ENCODE peak calls at places on chromosomes 5 and 9, in four cellular contexts. T is cardiac septum, F is uterus, S is putamen. H is an unnamed sample.
A peak's percentile ranks its signal among the peaks of the same experiment; 100 is the strongest.

GRCh38 chr9:2414465-2414864 is 207.1 kb upstream of the VLDLR start:
- DNase-seq in F (no peak), T (no peak), S (no peak), H (no peak)

GRCh38 chr5:432201-432927 is 10.6 kb upstream of the EXOC3 start:
- DNase-seq in T (no peak), F (no peak), S (no peak), H (no peak)

GRCh38 chr5:112738180-112738560 is 485 bp downstream of the APC start:
- DNase-seq in T (no peak), F (no peak), S (no peak), H (no peak)

GRCh38 chr9:34612788-34613390 is 992 bp upstream of the RPP25L start:
- DNase-seq in T (no peak), F (peak; percentile 79), S (peak; percentile 77), H (peak; percentile 54)

GRCh38 chr5:19241690-19242089 is 746.3 kb downstream of the CDH18 start:
- DNase-seq in S (no peak), T (no peak), F (no peak), H (no peak)

GRCh38 chr9:132609829-132610228 is 27.4 kb downstream of the BARHL1 start:
- DNase-seq in T (no peak), S (no peak), F (no peak), H (no peak)

GRCh38 chr5:112586596-112587062 is 151.1 kb upstream of the APC start:
- DNase-seq in S (no peak), T (no peak), F (no peak), H (no peak)

GRCh38 chr9:13181652-13182051 is 97.8 kb downstream of the MPDZ start:
- DNase-seq in S (no peak), F (no peak), T (no peak), H (no peak)

GRCh38 chr5:139700711-139701693 is 52.9 kb downstream of the CXXC5 start:
- DNase-seq in F (no peak), S (no peak), T (no peak), H (no peak)

GRCh38 chr5:162768962-162769464 is 668.4 kb upstream of the CCNG1 start:
- DNase-seq in T (no peak), S (peak; percentile 30), F (no peak), H (no peak)

GRCh38 chr5:134503088-134503936 is 22.2 kb upstream of the JADE2 start:
- DNase-seq in S (no peak), T (peak; percentile 87), F (peak; percentile 80), H (no peak)

GRCh38 chr5:90792725-90793124 is 234.1 kb downstream of the ADGRV1 start:
- DNase-seq in S (no peak), F (no peak), T (no peak), H (no peak)

GRCh38 chr9:32644698-32645097 is 9.2 kb upstream of the TAF1L start:
- DNase-seq in S (no peak), T (no peak), F (no peak), H (no peak)

GRCh38 chr5:180159756-180160155 is 49.3 kb downstream of the RASGEF1C start:
- DNase-seq in F (no peak), S (no peak), T (no peak), H (no peak)

GRCh38 chr9:113566712-113567071 is 103.2 kb downstream of the RGS3 start:
- DNase-seq in T (peak; percentile 50), F (peak; percentile 25), S (no peak), H (no peak)

GRCh38 chr5:175246242-175246891 is 197.6 kb downstream of the DRD1 start:
- DNase-seq in T (no peak), S (no peak), F (peak; percentile 15), H (no peak)

GRCh38 chr5:65811004-65811403 is 89.0 kb downstream of the NLN start:
- DNase-seq in F (no peak), T (no peak), S (no peak), H (no peak)

GRCh38 chr5:139638736-139639618 is 9.2 kb upstream of the CXXC5 start:
- DNase-seq in F (no peak), S (no peak), T (peak; percentile 51), H (no peak)

GRCh38 chr5:67306997-67307580 is 110.5 kb upstream of the CD180 start:
- DNase-seq in F (no peak), T (no peak), S (no peak), H (no peak)

GRCh38 chr5:40446910-40447309 is 232.8 kb upstream of the PTGER4 start:
- DNase-seq in T (no peak), S (no peak), F (no peak), H (no peak)

GRCh38 chr5:130571076-130571475 is 594.0 kb downstream of the HINT1 start:
- DNase-seq in S (no peak), F (no peak), T (no peak), H (no peak)

GRCh38 chr9:112112941-112113399 is 62.1 kb downstream of the SUSD1 start:
- DNase-seq in S (no peak), F (no peak), T (no peak), H (no peak)

GRCh38 chr5:56269216-56269927 is 36.2 kb upstream of the ANKRD55 start:
- DNase-seq in F (no peak), T (no peak), S (no peak), H (no peak)

GRCh38 chr9:121735065-121735791 is 83.8 kb downstream of the DAB2IP start:
- DNase-seq in T (no peak), S (no peak), F (no peak), H (no peak)

GRCh38 chr5:128062172-128062746 is 21.3 kb upstream of the SLC12A2 start:
- DNase-seq in T (no peak), S (no peak), F (no peak), H (no peak)

GRCh38 chr9:110926828-110927227 is 111.4 kb downstream of the LPAR1 start:
- DNase-seq in S (no peak), T (no peak), F (no peak), H (no peak)

GRCh38 chr5:78899922-78900362 is 85.2 kb downstream of the ARSB start:
- DNase-seq in T (no peak), S (no peak), F (no peak), H (no peak)

GRCh38 chr9:96453625-96454024 is 3.7 kb downstream of the HABP4 start:
- DNase-seq in S (peak; percentile 65), T (no peak), F (no peak), H (no peak)

GRCh38 chr9:26637101-26637500 is 255.5 kb downstream of the CAAP1 start:
- DNase-seq in F (no peak), S (no peak), T (no peak), H (no peak)

GRCh38 chr5:64952961-64953360 is 184.2 kb downstream of the CWC27 start:
- DNase-seq in S (no peak), F (no peak), T (no peak), H (no peak)

GRCh38 chr9:6757988-6758417 is 230 bp downstream of the KDM4C start:
- DNase-seq in T (no peak), F (no peak), S (no peak), H (peak; percentile 91)

GRCh38 chr5:14268236-14268701 is 125.1 kb downstream of the TRIO start:
- DNase-seq in F (no peak), S (no peak), T (no peak), H (no peak)

GRCh38 chr5:74493426-74493825 is 147.1 kb downstream of the ENC1 start:
- DNase-seq in F (no peak), T (no peak), S (no peak), H (no peak)

GRCh38 chr5:167579701-167580045 is 711.8 kb upstream of the WWC1 start:
- DNase-seq in F (no peak), T (no peak), S (no peak), H (no peak)

GRCh38 chr9:77714077-77714549 is 66.0 kb upstream of the GNA14 start:
- DNase-seq in F (no peak), S (no peak), T (no peak), H (no peak)

GRCh38 chr5:149434162-149435014 is 55.3 kb upstream of the IL17B start:
- DNase-seq in F (peak; percentile 74), T (no peak), S (no peak), H (peak; percentile 33)